ENCODE peak calls at places on chromosomes 1 and 21, in eight cellular contexts. U is adrenal gland, S is breast epithelium, C is HepG2, M is heart left ventricle, P is lower leg skin, T is Peyer's patch, Y is H1. G is an unnamed sample.

GRCh38 chr1:224431726-224432125 is 2.9 kb downstream of the WDR26 start:
- DNase-seq in U (no peak), S (no peak), C (no peak), M (no peak), P (no peak), T (no peak), Y (no peak), G (no peak)

GRCh38 chr1:210691039-210691438 is 362.3 kb downstream of the HHAT start:
- DNase-seq in U (no peak), S (no peak), C (no peak), M (no peak), P (no peak), T (no peak), Y (no peak), G (no peak)

GRCh38 chr21:41932576-41933258 is 21.1 kb downstream of the C2CD2 start:
- DNase-seq in U (peak), S (no peak), C (peak), M (no peak), P (no peak), T (no peak), Y (no peak), G (no peak)

GRCh38 chr1:184212649-184213314 is 161.3 kb downstream of the TSEN15 start:
- DNase-seq in U (no peak), S (no peak), C (no peak), M (no peak), P (no peak), T (no peak), Y (no peak), G (no peak)

GRCh38 chr21:42474043-42474831 is 21.8 kb downstream of the RSPH1 start:
- DNase-seq in U (peak), S (no peak), C (peak), M (no peak), P (peak), T (peak), Y (no peak), G (no peak)

GRCh38 chr1:11684070-11684469 is 3.1 kb upstream of the MAD2L2 start:
- DNase-seq in U (no peak), S (no peak), C (no peak), M (no peak), P (no peak), T (no peak), Y (no peak), G (no peak)

GRCh38 chr1:44835738-44836675 is 7.0 kb downstream of the PTCH2 start:
- DNase-seq in U (peak), S (peak), C (peak), M (peak), P (peak), T (peak), Y (peak), G (peak)

GRCh38 chr1:88983791-88984552 is 8.5 kb downstream of the KYAT3 start:
- DNase-seq in U (no peak), S (no peak), C (peak), M (no peak), P (peak), T (no peak), Y (no peak), G (no peak)

GRCh38 chr1:89550995-89551394 is 26.4 kb downstream of the LRRC8B start:
- DNase-seq in U (no peak), S (no peak), C (no peak), M (no peak), P (no peak), T (no peak), Y (no peak), G (no peak)

GRCh38 chr1:5933676-5934057 is 58.6 kb downstream of the NPHP4 start:
- DNase-seq in U (no peak), S (no peak), C (peak), M (no peak), P (no peak), T (no peak), Y (no peak), G (no peak)

GRCh38 chr1:10599194-10599861 is 124.6 kb downstream of the PEX14 start:
- DNase-seq in U (no peak), S (no peak), C (peak), M (no peak), P (no peak), T (no peak), Y (peak), G (no peak)

GRCh38 chr21:32185726-32186125 is 93.1 kb downstream of the MIS18A start:
- DNase-seq in U (no peak), S (no peak), C (no peak), M (no peak), P (no peak), T (no peak), Y (no peak), G (no peak)

GRCh38 chr1:77281491-77282186 is at the start of gene AK5:
- DNase-seq in U (peak), S (no peak), C (no peak), M (no peak), P (peak), T (no peak), Y (peak), G (no peak)

GRCh38 chr1:206912445-206913095 is 9.2 kb downstream of the FCMR start:
- DNase-seq in U (peak), S (peak), C (peak), M (peak), P (peak), T (peak), Y (peak), G (peak)

GRCh38 chr1:10788592-10789006 is 7.8 kb downstream of the CASZ1 start:
- DNase-seq in U (peak), S (no peak), C (peak), M (peak), P (no peak), T (no peak), Y (peak), G (no peak)

GRCh38 chr1:151175910-151176309 is at the start of gene TMOD4:
- DNase-seq in U (no peak), S (no peak), C (no peak), M (no peak), P (no peak), T (no peak), Y (no peak), G (no peak)

GRCh38 chr1:68751723-68752122 is 254.8 kb upstream of the DEPDC1 start:
- DNase-seq in U (no peak), S (no peak), C (no peak), M (no peak), P (no peak), T (no peak), Y (no peak), G (no peak)

GRCh38 chr21:46184625-46185555 is 631 bp upstream of the SPATC1L start:
- DNase-seq in U (peak), S (peak), C (peak), M (peak), P (peak), T (peak), Y (peak), G (peak)
- TF ChIP-seq POLR2A in U (peak), S (no peak), C (no peak), M (no peak), P (no peak), T (no peak), Y (no peak), G (peak)

GRCh38 chr21:45003331-45004058 is 63.7 kb downstream of the SLX9 start:
- DNase-seq in U (no peak), S (no peak), C (peak), M (no peak), P (peak), T (no peak), Y (no peak), G (no peak)
- TF ChIP-seq CTCF in U (no peak), S (no peak), C (no peak), M (no peak), P (no peak), T (no peak), Y (no peak), G (no peak)

DNA sequence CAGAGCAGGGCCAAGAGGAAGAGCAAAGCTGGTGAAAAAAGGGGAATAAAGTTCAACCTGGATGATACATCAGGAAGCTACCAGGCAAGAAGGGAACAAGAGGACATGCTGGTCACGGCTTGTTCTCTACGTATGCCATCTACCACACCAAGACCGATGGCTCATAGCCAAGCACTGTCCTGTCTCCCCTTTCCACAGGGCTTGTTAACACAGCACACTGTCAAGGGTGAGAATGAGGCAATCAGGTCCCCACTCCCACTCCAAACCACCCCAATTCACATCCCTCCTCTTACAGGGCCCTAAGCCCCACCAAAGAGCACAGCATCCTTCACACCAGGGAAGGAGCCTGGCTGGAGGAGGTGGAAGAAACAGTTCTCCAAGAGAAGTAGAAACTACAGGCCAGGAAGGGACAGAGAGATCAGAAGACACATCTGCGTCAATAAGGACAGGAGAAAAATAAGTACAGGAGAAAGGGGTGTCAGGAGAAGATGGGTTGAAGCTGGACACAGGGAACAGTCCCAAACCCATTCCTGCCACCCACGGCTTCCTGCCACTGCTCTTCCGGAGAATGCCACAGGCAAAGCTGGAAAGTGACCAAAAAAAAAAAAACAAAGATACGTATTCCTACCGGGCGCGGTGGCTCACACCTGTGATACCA is 923 bp upstream of the SHC1 start:
- DNase-seq in U (peak), S (no peak), C (no peak), M (no peak), P (no peak), T (no peak), Y (no peak), G (peak)
- TF ChIP-seq POLR2A in U (no peak), S (no peak), C (no peak), M (no peak), P (no peak), T (no peak), Y (peak), G (no peak)

DNA sequence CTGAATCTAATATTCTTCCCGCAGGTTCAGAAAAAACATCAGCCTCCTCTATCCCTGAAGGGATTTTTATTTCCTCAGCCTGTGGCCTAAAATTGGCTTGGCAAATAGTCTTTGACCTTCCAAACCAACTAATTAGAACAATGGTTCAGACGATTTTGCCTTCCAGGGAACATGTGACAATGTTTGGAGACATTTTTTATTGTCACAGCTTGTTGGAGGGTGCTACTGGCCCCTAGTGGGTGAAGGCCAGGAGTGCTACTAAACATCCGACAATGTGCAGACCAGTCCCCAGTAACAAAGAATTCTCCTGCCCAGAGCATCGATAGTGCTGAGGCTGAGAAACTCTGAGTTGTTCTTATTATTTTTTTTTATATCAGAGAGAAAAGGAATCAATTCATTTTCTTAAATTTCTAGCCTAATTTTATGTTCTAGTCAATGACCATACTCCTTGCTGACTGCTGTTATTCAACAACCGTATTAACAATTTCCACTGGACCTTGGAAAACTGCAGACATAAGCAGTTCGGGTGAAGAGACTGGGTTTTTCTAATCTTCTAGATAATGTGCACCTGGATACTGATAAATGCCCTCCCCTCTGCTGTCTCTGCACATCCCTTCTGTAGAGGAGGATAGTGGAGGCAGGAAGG is 280.7 kb downstream of the LMX1A start:
- DNase-seq in U (peak), S (no peak), C (peak), M (no peak), P (no peak), T (no peak), Y (no peak), G (no peak)
- TF ChIP-seq CTCF in U (peak), S (no peak), C (peak), M (peak), P (no peak), T (peak), Y (peak), G (no peak)

GRCh38 chr1:30522031-30523004 is 201.1 kb downstream of the MATN1 start:
- DNase-seq in U (no peak), S (no peak), C (no peak), M (peak), P (peak), T (peak), Y (peak), G (peak)
- TF ChIP-seq POLR2A in U (no peak), S (no peak), C (no peak), M (no peak), P (no peak), T (no peak), Y (no peak), G (no peak)

G was measured in tibial nerve.